ENCODE peak calls at places on chromosomes 13 and 19, in five cellular contexts. I is uterus, Z is H1, K is colonic mucosa, D is foreskin keratinocyte. O is an unnamed sample. For H3K4me1, the result is how much of the 10 kb centered on the place peaks cover.

GRCh38 chr19:4851551-4852290 is 15.7 kb downstream of the PLIN3 start:
- DNase-seq in I (peak), Z (peak), K (peak), D (no peak), O (peak)

GRCh38 chr13:98169331-98169730 is 7.7 kb downstream of the RNF113B start:
- DNase-seq in I (no peak), Z (no peak), K (no peak), D (no peak), O (no peak)

GRCh38 chr13:105338044-105338443 is 1197.4 kb downstream of the EFNB2 start:
- DNase-seq in I (no peak), Z (no peak), K (no peak), D (no peak), O (no peak)

GRCh38 chr19:16470911-16471811 is 609 bp downstream of the EPS15L1 start:
- DNase-seq in I (no peak), Z (no peak), K (peak), D (peak), O (peak)

GRCh38 chr13:74444877-74445479 is 310.8 kb upstream of the KLF12 start:
- DNase-seq in I (no peak), Z (no peak), K (no peak), D (peak), O (no peak)

GRCh38 chr13:51057931-51058330 is 53.1 kb downstream of the C13orf42 start:
- DNase-seq in I (no peak), Z (no peak), K (no peak), D (no peak), O (no peak)

GRCh38 chr13:107590556-107590955 is 624.8 kb downstream of the LIG4 start:
- DNase-seq in I (no peak), Z (no peak), K (no peak), D (no peak), O (no peak)

GRCh38 chr13:53250272-53250875 is 221.8 kb downstream of the OLFM4 start:
- DNase-seq in I (no peak), Z (no peak), K (peak), D (peak), O (no peak)

GRCh38 chr13:113176292-113176691 is 17.8 kb downstream of the PROZ start:
- DNase-seq in I (no peak), Z (no peak), K (peak), D (no peak), O (no peak)

GRCh38 chr19:29610213-29610573 is 4.1 kb downstream of the POP4 start:
- DNase-seq in I (no peak), Z (no peak), K (no peak), D (no peak), O (no peak)

GRCh38 chr13:31159306-31159705 is 2.4 kb downstream of the HSPH1 start:
- DNase-seq in I (no peak), Z (no peak), K (no peak), D (no peak), O (no peak)

GRCh38 chr19:57689750-57690149 is 8.0 kb downstream of the ZNF551 start:
- DNase-seq in I (no peak), Z (no peak), K (no peak), D (peak), O (no peak)

GRCh38 chr19:4531562-4532165 is 3.4 kb downstream of the PLIN5 start:
- DNase-seq in I (no peak), Z (no peak), K (no peak), D (no peak), O (no peak)

GRCh38 chr19:38852231-38853044 is 2.7 kb upstream of the HNRNPL start:
- DNase-seq in I (peak), Z (no peak), K (peak), D (peak), O (peak)

GRCh38 chr13:100892981-100893380 is 218.4 kb upstream of the TMTC4 start:
- DNase-seq in I (no peak), Z (no peak), K (no peak), D (no peak), O (no peak)

GRCh38 chr19:51521796-51522195 is 9.7 kb downstream of the SIGLEC6 start:
- DNase-seq in I (no peak), Z (no peak), K (no peak), D (no peak), O (no peak)

GRCh38 chr13:110916671-110917142 is 1.8 kb upstream of the ANKRD10 start:
- DNase-seq in I (no peak), Z (no peak), K (no peak), D (peak), O (no peak)

GRCh38 chr13:46679369-46680180 is 117.4 kb downstream of the ESD start:
- DNase-seq in I (peak), Z (no peak), K (no peak), D (no peak), O (no peak)

GRCh38 chr13:44425041-44425814 is 51.6 kb downstream of the SERP2 start:
- DNase-seq in I (no peak), Z (no peak), K (no peak), D (no peak), O (peak)

GRCh38 chr13:35475131-35475959 is 1.1 kb downstream of the MAB21L1 start:
- DNase-seq in I (no peak), Z (no peak), K (peak), D (no peak), O (peak)

GRCh38 chr19:11195169-11195568 is 2.2 kb downstream of the KANK2 start:
- DNase-seq in I (no peak), Z (no peak), K (no peak), D (no peak), O (no peak)

GRCh38 chr13:99367106-99367616 is 60.0 kb upstream of the GPR183 start:
- DNase-seq in I (no peak), Z (no peak), K (no peak), D (no peak), O (peak)

GRCh38 chr13:43072394-43072793 is 49.0 kb downstream of the DNAJC15 start:
- DNase-seq in I (peak), Z (no peak), K (no peak), D (no peak), O (no peak)

GRCh38 chr19:46892252-46893179 is 31.7 kb downstream of the ARHGAP35 start:
- DNase-seq in I (no peak), Z (no peak), K (no peak), D (no peak), O (no peak)

GRCh38 chr19:46886546-46887239 is 25.9 kb downstream of the ARHGAP35 start:
- DNase-seq in I (no peak), Z (no peak), K (no peak), D (peak), O (no peak)

GRCh38 chr19:46887240-46887782 is 26.5 kb downstream of the ARHGAP35 start:
- DNase-seq in I (no peak), Z (no peak), K (no peak), D (no peak), O (no peak)

GRCh38 chr19:46885411-46885810 is 24.6 kb downstream of the ARHGAP35 start:
- DNase-seq in I (no peak), Z (no peak), K (no peak), D (no peak), O (no peak)

DNA sequence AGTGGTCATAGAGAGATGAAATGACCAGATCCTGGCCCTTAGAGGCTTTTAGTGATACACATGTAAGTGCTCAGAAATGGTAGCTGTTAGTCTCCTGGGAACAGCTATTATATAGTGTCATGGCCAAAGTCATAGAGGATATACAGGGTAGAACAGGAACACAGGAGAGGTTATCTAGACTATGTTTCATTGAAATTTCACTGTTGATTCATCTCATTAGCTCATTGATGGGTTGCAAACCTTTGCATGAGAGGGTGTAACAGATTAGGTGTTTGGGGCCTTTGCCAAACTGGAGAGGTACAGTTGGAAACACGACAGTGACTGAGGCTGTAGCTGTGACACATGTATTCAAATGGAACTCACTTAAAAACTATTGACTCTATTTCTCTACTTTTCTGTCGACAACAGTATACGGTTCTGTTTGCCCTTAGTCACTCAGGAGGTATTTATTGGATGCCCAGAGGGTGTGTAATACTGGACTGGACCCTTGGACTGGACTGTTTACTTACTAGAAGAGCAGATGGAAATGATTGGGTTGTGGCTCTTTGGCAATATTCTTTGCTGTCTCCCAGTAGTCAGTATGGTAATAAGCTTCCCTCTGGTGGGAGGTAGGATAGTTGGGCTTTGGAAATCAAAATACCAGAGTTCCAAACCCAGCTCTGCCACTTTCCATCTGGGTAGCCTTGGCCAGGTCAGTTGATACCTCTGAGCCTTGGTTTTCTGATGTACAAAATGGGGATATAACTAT is 29.8 kb downstream of the ARHGAP35 start:
- DNase-seq in I (no peak), Z (no peak), K (peak), D (peak), O (no peak)
- TF ChIP-seq CTCF in I (no peak), Z (no peak), K (no peak), D (no peak), O (no peak)

DNA sequence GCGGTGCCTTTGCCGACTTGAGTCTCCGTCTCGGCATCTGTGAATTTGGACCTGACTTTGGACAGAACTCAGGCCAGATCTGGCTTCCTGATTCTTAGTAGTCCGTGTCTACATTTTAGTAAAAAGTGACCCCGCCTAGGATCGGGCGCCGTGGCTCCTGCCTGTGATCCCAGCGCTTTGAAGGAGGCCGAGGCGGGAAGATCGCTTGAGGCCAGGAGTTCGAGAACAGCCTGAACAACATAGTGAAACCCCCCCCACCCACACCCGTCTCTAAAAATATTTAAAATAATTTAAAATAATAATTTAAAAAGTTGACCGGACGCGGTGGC is 849 bp upstream of the TCF3 start:
- DNase-seq in I (no peak), Z (no peak), K (no peak), D (no peak), O (no peak)
- H3K4me1 ChIP-seq in I (under half), Z (under half), K (under half), D (under half), O (under half)

DNA sequence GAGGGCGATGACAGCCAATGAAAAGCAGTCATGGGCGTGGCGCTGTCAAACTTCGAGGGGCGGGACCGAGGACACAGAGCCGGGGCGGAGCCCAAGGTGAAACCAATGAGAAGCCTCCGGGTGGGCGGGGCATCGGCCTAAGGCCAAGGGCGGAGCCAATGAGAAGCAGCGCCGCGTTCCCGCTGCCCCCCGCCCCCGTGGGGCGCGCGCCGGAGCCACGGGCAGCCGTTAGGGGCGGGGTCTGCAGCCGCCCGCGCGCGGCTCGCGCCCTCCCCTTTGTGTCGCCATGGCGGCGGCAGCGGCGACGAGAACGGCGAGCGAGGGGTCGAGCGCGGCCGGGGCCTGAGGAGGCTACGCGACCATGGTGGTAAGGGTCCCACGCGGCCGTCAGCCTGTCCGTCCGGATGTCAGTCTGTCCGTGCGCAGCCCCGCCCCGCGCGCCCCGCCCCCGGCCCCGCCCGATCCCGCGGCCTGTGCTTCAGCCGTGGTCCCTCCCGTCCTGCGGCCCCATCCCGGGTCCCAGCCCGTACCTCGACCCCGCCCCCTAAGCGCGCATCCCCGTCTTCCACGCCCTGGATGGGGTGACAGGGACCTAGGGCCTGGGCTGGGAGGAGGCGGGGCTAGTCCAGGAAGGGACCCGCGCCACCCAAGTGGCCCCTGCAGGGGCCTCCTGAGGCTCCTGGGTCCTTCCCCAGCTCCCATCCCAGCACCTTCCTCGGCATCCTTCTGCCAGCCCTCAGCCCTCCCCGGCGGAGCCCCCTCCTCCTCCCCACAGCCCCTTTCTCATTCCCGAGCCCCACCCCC is at the start of gene ARHGAP33:
- DNase-seq in I (peak), Z (peak), K (peak), D (peak), O (peak)
- H3K27ac ChIP-seq in I (peak), Z (no peak), K (no peak), D (no peak), O (peak)

GRCh38 chr19:7516281-7516862 is 469 bp downstream of the ZNF358 start:
- DNase-seq in I (no peak), Z (no peak), K (no peak), D (no peak), O (no peak)
- TF ChIP-seq CTCF in I (no peak), Z (no peak), K (no peak), D (no peak), O (no peak)

DNA sequence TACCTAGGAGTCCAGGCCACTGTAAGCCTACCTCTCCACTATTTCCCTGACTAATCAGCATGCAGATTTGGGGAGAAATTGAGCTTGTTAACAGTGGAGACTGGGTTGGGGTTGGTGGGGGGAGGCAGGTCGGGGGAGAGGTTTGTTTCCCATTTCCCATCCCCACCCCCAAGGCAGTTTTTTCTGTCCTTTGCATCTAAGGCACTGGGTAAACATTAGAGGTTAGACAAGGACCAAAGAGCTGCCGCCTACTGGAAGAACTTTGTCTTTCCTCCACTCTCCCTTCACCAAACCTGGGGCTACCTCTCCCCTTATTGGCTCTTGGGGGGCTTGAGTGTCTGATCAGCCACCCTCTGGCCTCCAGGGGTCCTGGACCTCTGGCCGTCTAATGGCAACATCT is 953 bp downstream of the KCNN4 start:
- DNase-seq in I (no peak), Z (no peak), K (peak), D (no peak), O (no peak)
- H3K4me1 ChIP-seq in I (under half), Z (under half), K (under half), D (under half), O (under half)

DNA sequence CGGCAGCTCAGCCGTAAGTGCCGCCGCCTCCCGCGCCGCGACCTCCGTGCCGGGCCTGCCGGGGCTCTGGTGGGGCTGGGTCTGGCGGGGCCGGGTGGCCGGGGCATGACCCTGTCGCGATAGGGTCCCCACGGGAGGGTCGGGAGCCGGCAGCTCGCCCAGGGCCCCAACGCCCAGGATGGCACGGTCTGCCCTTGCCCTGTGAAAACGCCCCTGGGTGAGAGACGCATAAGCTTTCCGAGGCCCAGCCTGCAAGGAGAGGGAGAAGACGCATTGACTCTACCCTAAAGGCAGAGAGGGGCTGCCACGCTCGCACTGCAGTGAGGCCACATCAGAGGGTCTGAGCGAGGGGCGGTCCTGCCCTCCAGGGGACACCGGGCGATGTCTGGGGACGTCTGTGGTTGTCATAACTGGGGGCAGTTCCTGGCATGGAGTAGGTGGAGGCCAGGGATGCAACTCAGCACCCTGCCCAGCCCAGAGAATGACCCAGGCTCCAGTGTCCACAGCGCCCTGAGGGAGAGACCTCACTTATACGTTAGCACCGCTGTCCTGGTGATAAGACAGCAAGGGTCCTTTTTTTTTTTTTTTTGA is 539 bp downstream of the ZNF554 start:
- DNase-seq in I (peak), Z (no peak), K (peak), D (no peak), O (peak)
- H3K27ac ChIP-seq in I (peak), Z (no peak), K (no peak), D (no peak), O (no peak)

GRCh38 chr19:17883627-17884413 is 12.1 kb downstream of the SLC5A5 start:
- DNase-seq in I (no peak), Z (no peak), K (no peak), D (no peak), O (peak)
- TF ChIP-seq CTCF in I (no peak), Z (no peak), K (no peak), D (no peak), O (no peak)

GRCh38 chr13:26710166-26710565 is 50.4 kb downstream of the GPR12 start:
- DNase-seq in I (no peak), Z (no peak), K (no peak), D (no peak), O (no peak)

GRCh38 chr13:26706381-26706780 is 54.2 kb downstream of the GPR12 start:
- DNase-seq in I (no peak), Z (no peak), K (no peak), D (no peak), O (peak)

GRCh38 chr13:26707122-26708006 is 53.2 kb downstream of the GPR12 start:
- DNase-seq in I (no peak), Z (peak), K (no peak), D (peak), O (peak)

GRCh38 chr13:26708007-26708297 is 52.6 kb downstream of the GPR12 start:
- DNase-seq in I (no peak), Z (no peak), K (no peak), D (no peak), O (no peak)

DNA sequence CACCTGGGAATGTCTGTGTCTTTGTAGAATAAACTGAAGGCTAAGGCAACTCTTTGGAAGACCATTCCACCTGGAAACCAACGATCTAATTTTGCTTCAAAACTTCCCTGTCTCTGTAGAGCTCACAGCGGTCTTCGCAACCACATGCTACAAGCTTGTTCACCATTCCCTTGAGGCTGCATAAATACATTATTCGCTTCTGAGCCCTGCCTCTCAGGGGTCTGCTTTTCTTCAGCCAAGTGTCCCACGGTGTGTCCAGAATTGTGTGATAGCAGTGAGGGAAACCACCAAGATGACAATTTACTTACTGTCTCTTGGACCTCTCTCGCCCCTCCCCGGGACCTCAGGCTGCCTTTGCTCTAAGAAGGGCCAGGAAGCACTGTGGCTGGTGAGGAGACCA is 51.1 kb downstream of the GPR12 start:
- DNase-seq in I (no peak), Z (no peak), K (no peak), D (no peak), O (no peak)
- H3K4me1 ChIP-seq in I (under half), Z (under half), K (under half), D (under half), O (under half)

DNA sequence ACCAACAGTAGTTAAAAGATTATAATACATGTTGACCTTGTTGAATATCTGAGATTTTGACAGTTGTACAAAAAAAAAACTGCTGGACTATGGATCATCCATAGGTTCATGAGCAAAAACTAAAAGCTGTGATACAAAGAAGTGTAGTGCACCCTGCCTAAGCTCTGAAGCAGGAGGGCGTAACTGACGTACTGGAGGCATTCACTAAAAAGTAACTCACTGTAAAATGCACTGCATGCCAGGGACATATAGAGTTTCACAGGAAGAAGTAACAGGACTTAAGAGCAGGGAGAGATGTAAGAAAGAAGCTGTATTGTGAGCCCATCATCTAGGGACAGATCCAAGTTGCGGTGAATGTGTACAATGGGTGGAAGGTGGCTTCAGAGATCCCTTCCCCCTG is 177.9 kb downstream of the IRS2 start:
- DNase-seq in I (no peak), Z (no peak), K (no peak), D (no peak), O (no peak)
- H3K27ac ChIP-seq in I (no peak), Z (no peak), K (no peak), D (no peak), O (no peak)

O was measured in endodermal cell.